ENCODE peak calls at places on chromosomes 5 and 9, in five cellular contexts. Q is astrocyte; S is COR-L47; P is mucosa of gallbladder; D is activated CD4-positive, alpha-beta T cell treated with anti-CD3 and anti-CD28 coated beads, Interleukin-2, amount 50 U/mL, for 1 hour. R is an unnamed sample.

GRCh38 chr5:92208265-92208664 is 825.1 kb upstream of the ARRDC3 start:
- DNase-seq in D (no peak), P (no peak), Q (no peak), S (no peak), R (no peak)

GRCh38 chr9:31034311-31034710 is 1350.1 kb upstream of the ACO1 start:
- DNase-seq in S (peak), Q (no peak), D (no peak), P (no peak), R (peak)

GRCh38 chr5:137164961-137165360 is 334.2 kb downstream of the SPOCK1 start:
- DNase-seq in S (no peak), P (no peak), Q (no peak), D (no peak), R (no peak)

GRCh38 chr9:68704804-68705635 is at the start of gene PIP5K1B:
- DNase-seq in P (peak), D (no peak), S (peak), Q (peak), R (peak)

GRCh38 chr5:159427180-159428012 is 97.1 kb upstream of the IL12B start:
- DNase-seq in D (no peak), Q (no peak), S (no peak), P (no peak), R (no peak)

GRCh38 chr9:92414566-92414965 is 9.7 kb downstream of the OMD start:
- DNase-seq in S (no peak), Q (peak), D (no peak), P (no peak), R (no peak)

GRCh38 chr9:5278486-5278885 is 26.0 kb downstream of the RLN2 start:
- DNase-seq in D (no peak), P (no peak), S (no peak), Q (no peak), R (no peak)

GRCh38 chr9:123348317-123348992 is 7.5 kb upstream of the CRB2 start:
- DNase-seq in S (no peak), D (no peak), Q (no peak), P (no peak), R (no peak)

GRCh38 chr5:118906932-118907331 is 81.4 kb downstream of the DTWD2 start:
- DNase-seq in P (no peak), Q (no peak), S (no peak), D (no peak), R (no peak)

GRCh38 chr5:6633469-6634326 is 458 bp downstream of the SRD5A1 start:
- DNase-seq in S (peak), D (peak), P (peak), Q (peak), R (no peak)

GRCh38 chr9:33180526-33181184 is 13.5 kb upstream of the B4GALT1 start:
- DNase-seq in P (no peak), S (no peak), Q (peak), D (no peak), R (no peak)

GRCh38 chr5:87069974-87070608 is 197.6 kb upstream of the RASA1 start:
- DNase-seq in P (peak), D (no peak), Q (peak), S (no peak), R (peak)

GRCh38 chr9:89097219-89097618 is 81.4 kb downstream of the SHC3 start:
- DNase-seq in D (no peak), S (no peak), P (no peak), Q (no peak), R (no peak)

GRCh38 chr9:3331801-3332200 is 194.0 kb downstream of the RFX3 start:
- DNase-seq in D (no peak), P (no peak), S (no peak), Q (no peak), R (peak)

GRCh38 chr9:101427337-101427736 is 8.2 kb downstream of the ALDOB start:
- DNase-seq in P (no peak), S (no peak), D (no peak), Q (no peak), R (no peak)

GRCh38 chr5:172541119-172541763 is 86.9 kb upstream of the SH3PXD2B start:
- DNase-seq in P (peak), D (no peak), Q (no peak), S (no peak), R (no peak)